ENCODE peak calls at places on chromosomes 6 and 20, in nine cellular contexts. N is non-pigmented ciliary epithelial cell; E is GM04503; P is stromal cell of bone marrow; F is effector memory CD4-positive, alpha-beta T cell; A is activated CD4-positive, alpha-beta T cell treated with anti-CD3 and anti-CD28 coated beads, Interleukin-2, amount 50 U/mL, for 24 hours; G is NCI-H1105 treated with DMSO at 0.1 percent for 48 hours; S is psoas muscle; O is EL. Y is an unnamed sample.

GRCh38 chr6:10837997-10838793 is at the start of gene MAK:
- DNase-seq in P (peak), N (peak), F (peak), G (peak), E (no peak), O (peak), S (peak), A (peak), Y (peak)

GRCh38 chr6:17865798-17866725 is 121.4 kb downstream of the KIF13A start:
- DNase-seq in E (peak), F (no peak), N (peak), S (peak), G (no peak), A (no peak), O (peak), P (peak), Y (no peak)

GRCh38 chr6:130680118-130680517 is 147.1 kb upstream of the SMLR1 start:
- DNase-seq in F (no peak), O (no peak), E (no peak), G (no peak), S (no peak), P (peak), N (no peak), A (no peak), Y (no peak)

GRCh38 chr6:156848533-156848932 is 71.4 kb downstream of the ARID1B start:
- DNase-seq in G (peak), N (no peak), E (no peak), A (no peak), P (no peak), F (no peak), S (peak), O (peak), Y (no peak)

GRCh38 chr6:37280162-37280895 is 22.4 kb upstream of the TMEM217 start:
- DNase-seq in P (no peak), S (no peak), O (no peak), F (no peak), N (no peak), E (no peak), G (no peak), A (no peak), Y (no peak)

GRCh38 chr6:154887051-154887450 is 108.1 kb upstream of the TIAM2 start:
- DNase-seq in P (no peak), E (no peak), G (no peak), F (no peak), O (no peak), N (no peak), A (no peak), S (no peak), Y (no peak)

GRCh38 chr6:160426146-160426545 is 78.0 kb downstream of the SLC22A3 start:
- DNase-seq in O (no peak), A (no peak), S (no peak), N (no peak), G (no peak), F (no peak), E (no peak), P (no peak), Y (no peak)

GRCh38 chr6:134534708-134535149 is 216.8 kb upstream of the SGK1 start:
- DNase-seq in F (no peak), O (peak), N (peak), P (no peak), S (no peak), A (no peak), E (no peak), G (no peak), Y (no peak)

GRCh38 chr6:122033564-122034181 is 365.8 kb upstream of the HSF2 start:
- DNase-seq in E (no peak), P (peak), A (no peak), F (no peak), N (no peak), G (peak), S (no peak), O (peak), Y (no peak)

GRCh38 chr6:124073021-124073420 is 269.4 kb downstream of the NKAIN2 start:
- DNase-seq in N (peak), G (no peak), F (no peak), E (no peak), A (no peak), P (peak), O (no peak), S (no peak), Y (no peak)

GRCh38 chr6:137699036-137699683 is 167.9 kb upstream of the TNFAIP3 start:
- DNase-seq in P (no peak), E (no peak), S (no peak), N (no peak), A (no peak), F (no peak), O (peak), G (no peak), Y (no peak)

GRCh38 chr6:44257007-44257752 is at the start of gene SLC35B2:
- DNase-seq in S (peak), F (peak), P (no peak), A (peak), G (peak), O (peak), N (no peak), E (no peak), Y (peak)

GRCh38 chr6:53578371-53578770 is 33.5 kb upstream of the GCLC start:
- DNase-seq in N (no peak), G (no peak), P (no peak), E (no peak), A (no peak), O (no peak), S (no peak), F (no peak), Y (no peak)

GRCh38 chr20:57818418-57818817 is 108.6 kb upstream of the PMEPA1 start:
- DNase-seq in P (no peak), N (no peak), G (no peak), S (no peak), O (no peak), E (no peak), F (no peak), A (no peak), Y (no peak)